ENCODE peak calls at places on chromosomes 11 and 22, in six cellular contexts. T is DND-41, F is HT1080, L is NCI-H1092, I is NCI-H2081, R is iPS-NIHi11. C is an unnamed sample.
A peak's percentile ranks its signal among the peaks of the same experiment; 100 is the strongest.

GRCh38 chr11:124961972-124962609 is 8.1 kb downstream of the CCDC15 start:
- DNase-seq in T (peak; percentile 24), F (peak; percentile 65), L (peak; percentile 26), I (peak; percentile 47), R (peak; percentile 65), C (peak; percentile 63)

GRCh38 chr22:22933807-22934542 is 46.4 kb downstream of the IGLL5 start:
- DNase-seq in T (no peak), F (no peak), L (no peak), I (no peak), R (no peak), C (no peak)

GRCh38 chr22:49019737-49020136 is 807.9 kb downstream of the BRD1 start:
- DNase-seq in T (no peak), F (no peak), L (no peak), I (no peak), R (no peak), C (no peak)

GRCh38 chr11:59173964-59174663 is 2.2 kb downstream of the DTX4 start:
- DNase-seq in T (no peak), F (peak; percentile 39), L (no peak), I (no peak), R (peak; percentile 54), C (no peak)

GRCh38 chr22:49564666-49565515 is 262.8 kb downstream of the BRD1 start:
- DNase-seq in T (no peak), F (no peak), L (no peak), I (no peak), R (no peak), C (no peak)

GRCh38 chr11:77086521-77087472 is 15.8 kb upstream of the OMP start:
- DNase-seq in T (no peak), F (no peak), L (no peak), I (no peak), R (no peak), C (no peak)

GRCh38 chr11:1728931-1729691 is 21.3 kb downstream of the IFITM10 start:
- DNase-seq in T (peak; percentile 89), F (no peak), L (no peak), I (no peak), R (no peak), C (no peak)

GRCh38 chr11:95487391-95487790 is 256.4 kb upstream of the SESN3 start:
- DNase-seq in T (no peak), F (no peak), L (no peak), I (no peak), R (peak; percentile 27), C (no peak)

GRCh38 chr11:69326622-69327219 is 32.8 kb downstream of the MYEOV start:
- DNase-seq in T (no peak), F (no peak), L (no peak), I (no peak), R (no peak), C (no peak)

GRCh38 chr22:32466496-32466895 is 2.2 kb upstream of the BPIFC start:
- DNase-seq in T (no peak), F (peak; percentile 48), L (no peak), I (no peak), R (no peak), C (no peak)

GRCh38 chr22:31838917-31839316 is 85.1 kb downstream of the DEPDC5 start:
- DNase-seq in T (no peak), F (no peak), L (no peak), I (no peak), R (no peak), C (no peak)

GRCh38 chr11:36078686-36079055 is 134.8 kb downstream of the LDLRAD3 start:
- DNase-seq in T (no peak), F (no peak), L (no peak), I (no peak), R (no peak), C (no peak)

GRCh38 chr22:27720860-27721259 is 80.7 kb downstream of the MN1 start:
- DNase-seq in T (no peak), F (no peak), L (no peak), I (no peak), R (no peak), C (no peak)

GRCh38 chr11:72294566-72295395 is 50.8 kb upstream of the PHOX2A start:
- DNase-seq in T (no peak), F (no peak), L (no peak), I (no peak), R (no peak), C (no peak)

GRCh38 chr11:111320728-111321568 is 22.6 kb downstream of the POU2AF3 start:
- DNase-seq in T (no peak), F (no peak), L (no peak), I (no peak), R (no peak), C (no peak)

GRCh38 chr11:43567396-43567975 is 113.1 kb upstream of the HSD17B12 start:
- DNase-seq in T (peak; percentile 24), F (peak; percentile 51), L (peak; percentile 29), I (peak; percentile 58), R (peak; percentile 69), C (peak; percentile 23)

GRCh38 chr22:33492210-33492651 is 428.0 kb downstream of the LARGE1 start:
- DNase-seq in T (no peak), F (no peak), L (no peak), I (no peak), R (peak; percentile 27), C (no peak)

GRCh38 chr22:42208362-42208761 is 62.1 kb downstream of the TCF20 start:
- DNase-seq in T (no peak), F (no peak), L (no peak), I (no peak), R (no peak), C (no peak)

GRCh38 chr11:64039012-64039665 is 3.4 kb downstream of the FLRT1 start:
- DNase-seq in T (no peak), F (no peak), L (no peak), I (no peak), R (no peak), C (no peak)

GRCh38 chr22:28014141-28015055 is 95.3 kb upstream of the PITPNB start:
- DNase-seq in T (no peak), F (no peak), L (no peak), I (peak; percentile 68), R (no peak), C (peak; percentile 82)

GRCh38 chr11:94494200-94494545 is 389 bp downstream of the ANKRD49 start:
- DNase-seq in T (no peak), F (no peak), L (no peak), I (no peak), R (peak; percentile 54), C (no peak)

GRCh38 chr11:72250661-72251465 is 6.9 kb upstream of the PHOX2A start:
- DNase-seq in T (no peak), F (no peak), L (no peak), I (no peak), R (no peak), C (no peak)

GRCh38 chr11:72736452-72737069 is 15.6 kb downstream of the ARAP1 start:
- DNase-seq in T (peak; percentile 64), F (peak; percentile 94), L (no peak), I (no peak), R (no peak), C (no peak)

GRCh38 chr22:24404561-24405275 is 22.7 kb upstream of the ADORA2A start:
- DNase-seq in T (no peak), F (no peak), L (no peak), I (no peak), R (no peak), C (no peak)

GRCh38 chr11:68037481-68038225 is 1.2 kb upstream of the TCIRG1 start:
- DNase-seq in T (no peak), F (no peak), L (no peak), I (no peak), R (no peak), C (no peak)

GRCh38 chr11:115304774-115305472 is 199.3 kb downstream of the CADM1 start:
- DNase-seq in T (no peak), F (peak; percentile 38), L (no peak), I (no peak), R (no peak), C (no peak)

C was measured in NCI-H1105.